ENCODE peak calls at places on chromosomes 4 and X, in six cellular contexts. Z is HepG2, B is SK-N-SH, R is A549, N is K562, P is H1. O is an unnamed sample.

GRCh38 chr4:42083816-42084215 is 68.6 kb downstream of the BEND4 start:
- DNase-seq in Z (no peak), B (no peak), R (no peak), N (no peak), P (no peak), O (no peak)

GRCh38 chrX:56943264-56943663 is 52.1 kb downstream of the SPIN3 start:
- DNase-seq in Z (no peak), B (no peak), R (no peak), N (no peak), P (no peak), O (no peak)

GRCh38 chr4:4778491-4779003 is 80.9 kb upstream of the MSX1 start:
- DNase-seq in Z (no peak), B (no peak), R (no peak), N (no peak), P (no peak), O (no peak)

GRCh38 chrX:55867254-55867653 is 149.7 kb downstream of the RRAGB start:
- DNase-seq in Z (no peak), B (no peak), R (no peak), N (no peak), P (no peak), O (peak)

GRCh38 chr4:48268956-48269860 is at the start of gene TEC:
- DNase-seq in Z (no peak), B (peak), R (peak), N (peak), P (peak), O (no peak)

GRCh38 chr4:111836601-111837000 is 308.7 kb upstream of the FAM241A start:
- DNase-seq in Z (no peak), B (no peak), R (no peak), N (no peak), P (no peak), O (no peak)

GRCh38 chrX:124212622-124213021 is 119.8 kb upstream of the TEX13D start:
- DNase-seq in Z (no peak), B (no peak), R (no peak), N (no peak), P (no peak), O (no peak)

GRCh38 chr4:108794136-108794535 is 31.3 kb upstream of the ETNPPL start:
- DNase-seq in Z (no peak), B (no peak), R (no peak), N (no peak), P (no peak), O (no peak)

GRCh38 chr4:25925486-25926201 is 11.6 kb downstream of the SMIM20 start:
- DNase-seq in Z (peak), B (peak), R (peak), N (peak), P (no peak), O (no peak)

GRCh38 chrX:69510914-69511513 is 6.9 kb downstream of the NALF2 start:
- DNase-seq in Z (no peak), B (no peak), R (no peak), N (no peak), P (no peak), O (no peak)

GRCh38 chr4:154039435-154040061 is 250.7 kb upstream of the SFRP2 start:
- DNase-seq in Z (no peak), B (no peak), R (no peak), N (no peak), P (no peak), O (no peak)

GRCh38 chrX:86002076-86002896 is 45.1 kb downstream of the CHM start:
- DNase-seq in Z (peak), B (no peak), R (no peak), N (peak), P (peak), O (no peak)

GRCh38 chr4:184939978-184940377 is 78.3 kb upstream of the HELT start:
- DNase-seq in Z (no peak), B (no peak), R (no peak), N (no peak), P (no peak), O (no peak)

DNA sequence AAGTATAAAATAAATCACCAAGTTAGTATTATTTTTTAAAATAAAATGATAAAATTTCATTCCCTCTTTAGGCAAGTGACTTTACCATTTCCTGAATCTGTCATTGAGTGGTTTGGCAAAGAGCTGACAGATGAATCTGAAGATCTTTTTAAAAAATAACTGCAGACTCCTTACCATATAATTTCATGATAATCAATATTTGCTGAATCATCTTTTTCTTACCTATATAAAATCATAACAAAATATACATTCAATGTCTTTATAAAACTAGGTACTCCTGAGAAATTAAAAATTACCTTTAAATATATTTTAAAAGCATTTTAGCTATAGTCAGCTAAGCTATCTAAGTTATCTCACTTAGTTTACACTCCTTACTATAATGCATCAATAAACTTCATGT is 17.2 kb downstream of the ANXA10 start:
- DNase-seq in Z (no peak), B (no peak), R (no peak), N (no peak), P (no peak), O (no peak)
- TF ChIP-seq USF2 in Z (no peak), B (no peak), R (no peak), N (no peak), P (no peak), O (no peak)

GRCh38 chr4:31366041-31366440 is 645.9 kb downstream of the PCDH7 start:
- DNase-seq in Z (no peak), B (no peak), R (no peak), N (no peak), P (no peak), O (no peak)

GRCh38 chr4:31375936-31376335 is 655.8 kb downstream of the PCDH7 start:
- DNase-seq in Z (no peak), B (no peak), R (no peak), N (no peak), P (no peak), O (no peak)

GRCh38 chr4:31365006-31365690 is 645.0 kb downstream of the PCDH7 start:
- DNase-seq in Z (no peak), B (no peak), R (no peak), N (no peak), P (no peak), O (no peak)

GRCh38 chr4:31370866-31371465 is 650.8 kb downstream of the PCDH7 start:
- DNase-seq in Z (peak), B (peak), R (peak), N (peak), P (no peak), O (peak)
- TF ChIP-seq CHD2 in Z (no peak), B (no peak), R (no peak), N (no peak), P (no peak), O (no peak)

GRCh38 chr4:38902695-38903094 is 35.1 kb downstream of the FAM114A1 start:
- DNase-seq in Z (peak), B (peak), R (peak), N (no peak), P (no peak), O (no peak)
- TF ChIP-seq USF2 in Z (no peak), B (no peak), R (no peak), N (no peak), P (no peak), O (no peak)

DNA sequence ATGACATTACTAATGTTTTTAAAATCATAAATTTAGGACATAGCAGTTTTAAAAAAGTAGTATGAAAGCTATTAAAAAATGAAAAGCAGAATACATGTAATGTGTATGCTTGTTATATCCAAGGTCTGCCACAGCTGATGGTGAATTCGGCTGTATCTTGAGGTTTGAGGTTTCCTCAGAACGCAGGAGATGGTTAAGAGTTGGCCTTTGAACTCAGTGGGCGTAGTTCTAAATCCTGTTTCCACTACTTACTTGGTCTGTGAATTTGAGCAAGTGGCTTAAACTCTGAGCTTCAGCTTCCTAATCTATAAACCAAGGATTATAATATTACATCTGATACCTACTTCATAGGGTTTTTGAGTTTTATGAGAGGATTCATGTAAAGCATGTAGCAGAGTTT is 125.2 kb downstream of the STIM2 start:
- DNase-seq in Z (no peak), B (no peak), R (no peak), N (no peak), P (no peak), O (peak)
- TF ChIP-seq CHD2 in Z (no peak), B (no peak), R (no peak), N (no peak), P (no peak), O (no peak)

GRCh38 chrX:41473936-41474725 is 27.0 kb downstream of the NYX start:
- DNase-seq in Z (no peak), B (no peak), R (no peak), N (no peak), P (no peak), O (no peak)

GRCh38 chrX:41472231-41472815 is 25.2 kb downstream of the NYX start:
- DNase-seq in Z (no peak), B (no peak), R (no peak), N (no peak), P (no peak), O (no peak)

GRCh38 chrX:41474726-41475100 is 27.6 kb downstream of the NYX start:
- DNase-seq in Z (no peak), B (no peak), R (no peak), N (no peak), P (no peak), O (no peak)

GRCh38 chrX:41475611-41476241 is 28.6 kb downstream of the NYX start:
- DNase-seq in Z (peak), B (no peak), R (no peak), N (no peak), P (no peak), O (no peak)

GRCh38 chrX:41475166-41475565 is 28.0 kb downstream of the NYX start:
- DNase-seq in Z (no peak), B (no peak), R (no peak), N (no peak), P (no peak), O (no peak)
- TF ChIP-seq USF2 in Z (no peak), B (no peak), R (no peak), N (no peak), P (no peak), O (no peak)

GRCh38 chr4:8291036-8291682 is 21.6 kb downstream of the HTRA3 start:
- DNase-seq in Z (no peak), B (no peak), R (no peak), N (no peak), P (no peak), O (no peak)

GRCh38 chr4:8291701-8292387 is 22.3 kb downstream of the HTRA3 start:
- DNase-seq in Z (no peak), B (no peak), R (no peak), N (no peak), P (no peak), O (no peak)

GRCh38 chr4:8289956-8290700 is 20.6 kb downstream of the HTRA3 start:
- DNase-seq in Z (no peak), B (no peak), R (no peak), N (no peak), P (no peak), O (no peak)

GRCh38 chr4:8289151-8289750 is 19.7 kb downstream of the HTRA3 start:
- DNase-seq in Z (no peak), B (no peak), R (no peak), N (no peak), P (no peak), O (no peak)

GRCh38 chr4:8290701-8290970 is 21.1 kb downstream of the HTRA3 start:
- DNase-seq in Z (no peak), B (no peak), R (no peak), N (no peak), P (no peak), O (no peak)
- TF ChIP-seq CHD2 in Z (no peak), B (no peak), R (no peak), N (no peak), P (no peak), O (no peak)

GRCh38 chr4:179605196-179605595 is 2163.0 kb upstream of the AGA start:
- DNase-seq in Z (no peak), B (no peak), R (no peak), N (no peak), P (no peak), O (no peak)
- TF ChIP-seq USF2 in Z (no peak), B (no peak), R (no peak), N (no peak), P (no peak), O (no peak)

GRCh38 chrX:149199734-149200133 is 305.4 kb downstream of the IDS start:
- DNase-seq in Z (no peak), B (no peak), R (no peak), N (no peak), P (no peak), O (no peak)

DNA sequence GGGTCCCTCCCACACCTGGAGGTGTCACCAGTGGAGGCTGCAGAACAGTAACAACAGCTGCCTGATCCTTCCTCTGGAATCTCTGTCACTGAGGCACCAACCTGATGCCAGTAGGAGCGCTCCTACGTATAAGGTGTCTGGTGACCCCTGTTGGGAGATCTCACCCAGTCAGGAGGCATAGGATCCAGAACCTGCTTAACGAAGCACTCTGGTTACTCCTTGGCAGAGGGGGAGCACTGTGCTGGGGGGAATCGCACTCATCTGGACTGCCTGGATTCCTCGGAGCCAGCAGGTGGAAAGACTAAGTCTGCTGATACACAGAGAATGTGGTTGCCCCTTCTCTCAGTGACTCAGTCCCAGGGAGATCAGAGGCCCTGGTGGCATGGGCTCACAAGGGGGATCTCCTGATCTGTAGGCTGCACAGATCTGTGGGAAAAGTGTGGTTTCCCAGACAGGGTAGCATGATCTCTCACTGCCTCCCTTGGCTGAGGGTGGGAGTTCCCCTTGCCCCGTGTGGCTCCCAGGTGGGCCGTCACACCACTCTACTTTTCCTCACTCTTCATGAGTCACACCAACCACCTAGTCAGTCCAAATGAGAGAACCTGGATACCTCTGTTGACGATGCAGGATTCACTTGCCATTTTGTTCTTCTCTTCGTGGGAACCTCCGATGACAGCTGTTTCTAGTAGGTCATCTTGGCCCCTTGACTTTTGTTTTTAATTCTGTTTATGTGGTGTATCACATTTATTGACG is 305.9 kb downstream of the IDS start:
- DNase-seq in Z (no peak), B (no peak), R (no peak), N (no peak), P (no peak), O (peak)
- TF ChIP-seq CHD2 in Z (no peak), B (no peak), R (no peak), N (no peak), P (no peak), O (peak)

GRCh38 chr4:98232202-98232601 is 29.0 kb upstream of the RAP1GDS1 start:
- DNase-seq in Z (no peak), B (no peak), R (no peak), N (no peak), P (no peak), O (no peak)
- TF ChIP-seq USF2 in Z (no peak), B (no peak), R (no peak), N (no peak), P (no peak), O (no peak)

DNA sequence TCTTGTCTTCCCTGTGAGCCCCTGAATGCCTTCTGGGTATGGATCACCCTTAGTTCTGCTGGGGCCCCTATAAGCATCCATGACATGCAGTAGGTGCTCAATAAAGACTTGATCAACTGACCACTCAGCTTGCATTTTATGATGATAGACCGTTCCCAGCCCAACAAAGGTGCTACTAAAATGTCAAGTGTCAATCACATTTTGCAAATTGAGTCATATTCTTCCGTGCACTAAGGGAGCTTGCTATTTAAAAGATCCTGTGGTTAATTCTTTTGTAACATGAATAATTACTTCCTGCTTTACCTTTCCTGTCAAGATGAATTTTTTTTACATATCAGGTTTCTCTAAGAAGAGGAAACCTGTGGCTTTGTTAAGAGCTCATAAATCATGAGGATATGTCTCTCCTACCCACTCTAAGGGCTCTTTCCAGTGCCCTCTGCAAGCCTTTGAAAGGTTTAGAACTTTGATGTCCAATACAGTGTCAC is 47.6 kb downstream of the SH3KBP1 start:
- DNase-seq in Z (no peak), B (no peak), R (no peak), N (no peak), P (no peak), O (peak)
- TF ChIP-seq CHD2 in Z (no peak), B (no peak), R (no peak), N (no peak), P (no peak), O (no peak)